ENCODE peak calls at places on chromosomes 2 and 18, in ten cellular contexts. O is A549, D is mammary epithelial cell, V is lung, I is GM20000, H is WERI-Rb-1, M is right lobe of liver, N is psoas muscle, A is MM.1S, G is GM13977. P is an unnamed sample.

GRCh38 chr18:59022167-59022945 is 117.3 kb upstream of the SEC11C start:
- DNase-seq in O (no peak), D (no peak), V (no peak), I (no peak), H (no peak), M (peak; percentile 55), N (no peak), A (no peak), G (no peak), P (no peak)

GRCh38 chr18:64710105-64710861 is 561.4 kb upstream of the LINC00305 start:
- DNase-seq in O (no peak), D (no peak), V (no peak), I (no peak), H (no peak), M (no peak), N (no peak), A (no peak), G (no peak), P (no peak)

GRCh38 chr2:226378733-226379132 is 420.9 kb downstream of the IRS1 start:
- DNase-seq in O (no peak), D (no peak), V (no peak), I (no peak), H (no peak), M (no peak), N (no peak), A (no peak), G (no peak), P (no peak)

GRCh38 chr2:106197878-106198277 is 3.8 kb upstream of the UXS1 start:
- DNase-seq in O (no peak), D (peak; percentile 70), V (no peak), I (no peak), H (no peak), M (no peak), N (peak; percentile 60), A (no peak), G (no peak), P (no peak)

GRCh38 chr2:128552806-128553551 is 234.3 kb upstream of the HS6ST1 start:
- DNase-seq in O (no peak), D (no peak), V (no peak), I (no peak), H (no peak), M (peak; percentile 50), N (no peak), A (no peak), G (no peak), P (no peak)

GRCh38 chr2:38925982-38926381 is 36.3 kb downstream of the ARHGEF33 start:
- DNase-seq in O (no peak), D (no peak), V (no peak), I (no peak), H (no peak), M (no peak), N (no peak), A (no peak), G (no peak), P (no peak)

GRCh38 chr2:50754514-50754913 is 277.4 kb downstream of the NRXN1 start:
- DNase-seq in O (no peak), D (no peak), V (no peak), I (no peak), H (no peak), M (no peak), N (no peak), A (no peak), G (no peak), P (no peak)

GRCh38 chr18:49812321-49813070 is 837 bp downstream of the ACAA2 start:
- DNase-seq in O (no peak), D (peak; percentile 2), V (no peak), I (no peak), H (no peak), M (no peak), N (no peak), A (no peak), G (peak; percentile 7), P (no peak)

DNA sequence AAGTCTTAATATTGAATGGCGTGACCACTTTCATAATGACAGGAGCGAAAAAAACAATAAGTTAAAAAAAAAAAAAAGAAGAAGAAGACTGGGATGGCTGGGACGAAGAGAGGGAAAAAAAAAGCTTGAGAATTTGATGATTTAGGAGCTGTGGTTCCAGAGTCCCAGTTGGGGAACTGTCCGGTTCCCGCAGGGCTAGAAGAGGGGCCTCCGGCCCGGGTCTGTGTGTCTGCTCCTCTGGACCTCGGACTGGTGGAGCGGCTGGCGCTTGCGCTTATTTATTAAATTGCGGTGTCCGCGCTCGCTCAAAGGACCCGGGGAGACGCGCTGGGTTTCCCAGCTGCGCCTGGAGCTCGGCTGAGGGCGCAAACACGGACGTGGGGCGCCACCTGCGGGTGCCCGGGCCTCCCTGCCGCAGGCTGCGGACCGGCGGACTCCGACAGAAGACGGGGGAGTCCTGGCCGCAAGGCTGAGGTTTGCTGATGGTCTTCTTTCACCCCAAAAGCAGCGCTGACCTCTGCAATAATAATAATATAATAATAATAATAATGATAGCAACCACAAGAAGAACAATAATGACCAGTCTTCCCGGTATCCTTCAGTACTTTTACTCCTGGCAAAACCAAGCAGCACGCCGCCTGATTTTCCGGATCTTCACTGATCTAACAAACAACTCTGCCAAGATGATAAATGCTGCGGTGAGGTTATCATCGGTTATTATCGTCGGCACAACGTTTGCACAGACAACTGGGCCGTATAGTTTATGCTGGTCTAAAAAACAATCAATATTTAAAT is at the start of gene CBLN2:
- DNase-seq in O (peak; percentile 49), D (peak; percentile 46), V (no peak), I (peak; percentile 87), H (peak; percentile 61), M (peak; percentile 51), N (no peak), A (peak; percentile 91), G (peak; percentile 86), P (peak; percentile 77)
- TF ChIP-seq CTCF in O (peak; percentile 73), D (peak; percentile 79), V (peak; percentile 31), I (peak; percentile 90), H (peak; percentile 75), M (peak; percentile 79), N (no peak), A (peak; percentile 69), G (peak; percentile 96), P (peak; percentile 91)

GRCh38 chr2:9994462-9994861 is 43.0 kb downstream of the GRHL1 start:
- DNase-seq in O (no peak), D (no peak), V (no peak), I (no peak), H (no peak), M (no peak), N (no peak), A (no peak), G (no peak), P (no peak)

GRCh38 chr2:9995059-9995458 is 43.6 kb downstream of the GRHL1 start:
- DNase-seq in O (no peak), D (no peak), V (no peak), I (no peak), H (no peak), M (no peak), N (no peak), A (no peak), G (no peak), P (no peak)

GRCh38 chr2:9991221-9991620 is 39.7 kb downstream of the GRHL1 start:
- DNase-seq in O (no peak), D (no peak), V (no peak), I (no peak), H (no peak), M (no peak), N (no peak), A (no peak), G (no peak), P (no peak)

GRCh38 chr2:9991829-9992273 is 40.4 kb downstream of the GRHL1 start:
- DNase-seq in O (no peak), D (no peak), V (no peak), I (no peak), H (no peak), M (no peak), N (no peak), A (no peak), G (no peak), P (no peak)

DNA sequence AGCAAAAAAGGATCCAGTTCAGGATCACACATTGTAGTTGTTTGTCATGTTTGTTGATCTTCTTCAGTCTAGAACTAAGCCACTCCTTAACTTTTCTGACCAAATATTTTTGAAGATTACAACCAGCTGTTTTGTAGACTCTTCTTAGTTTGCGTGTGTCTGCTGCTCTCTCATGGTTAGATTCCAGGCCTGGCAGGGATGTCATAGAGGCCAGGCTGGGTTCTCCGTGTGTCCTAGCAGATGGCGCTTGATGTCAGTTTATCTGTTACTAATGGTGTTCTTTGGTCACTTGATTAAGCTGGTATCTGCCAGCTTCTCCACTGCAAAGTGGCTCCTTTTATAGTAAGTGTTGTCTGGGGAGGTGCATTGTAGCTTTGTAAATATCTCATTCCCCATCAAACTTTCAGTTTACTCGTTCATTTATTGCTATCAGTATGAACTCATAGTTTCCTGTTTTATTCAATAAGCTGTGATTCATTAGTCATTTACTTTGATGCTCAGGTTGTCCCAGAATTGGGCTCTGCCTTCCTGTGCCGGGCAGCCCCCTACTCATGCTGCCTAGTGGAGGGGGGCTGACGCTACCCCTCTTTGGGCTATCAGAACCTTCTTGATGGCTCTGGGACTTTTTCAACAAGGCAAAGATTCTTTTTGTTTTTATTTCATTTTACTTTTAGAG is 42.1 kb downstream of the GRHL1 start:
- DNase-seq in O (no peak), D (no peak), V (no peak), I (no peak), H (no peak), M (no peak), N (no peak), A (no peak), G (no peak), P (no peak)
- TF ChIP-seq CTCF in O (no peak), D (no peak), V (no peak), I (no peak), H (no peak), M (no peak), N (peak; percentile 6), A (no peak), G (no peak), P (no peak)

DNA sequence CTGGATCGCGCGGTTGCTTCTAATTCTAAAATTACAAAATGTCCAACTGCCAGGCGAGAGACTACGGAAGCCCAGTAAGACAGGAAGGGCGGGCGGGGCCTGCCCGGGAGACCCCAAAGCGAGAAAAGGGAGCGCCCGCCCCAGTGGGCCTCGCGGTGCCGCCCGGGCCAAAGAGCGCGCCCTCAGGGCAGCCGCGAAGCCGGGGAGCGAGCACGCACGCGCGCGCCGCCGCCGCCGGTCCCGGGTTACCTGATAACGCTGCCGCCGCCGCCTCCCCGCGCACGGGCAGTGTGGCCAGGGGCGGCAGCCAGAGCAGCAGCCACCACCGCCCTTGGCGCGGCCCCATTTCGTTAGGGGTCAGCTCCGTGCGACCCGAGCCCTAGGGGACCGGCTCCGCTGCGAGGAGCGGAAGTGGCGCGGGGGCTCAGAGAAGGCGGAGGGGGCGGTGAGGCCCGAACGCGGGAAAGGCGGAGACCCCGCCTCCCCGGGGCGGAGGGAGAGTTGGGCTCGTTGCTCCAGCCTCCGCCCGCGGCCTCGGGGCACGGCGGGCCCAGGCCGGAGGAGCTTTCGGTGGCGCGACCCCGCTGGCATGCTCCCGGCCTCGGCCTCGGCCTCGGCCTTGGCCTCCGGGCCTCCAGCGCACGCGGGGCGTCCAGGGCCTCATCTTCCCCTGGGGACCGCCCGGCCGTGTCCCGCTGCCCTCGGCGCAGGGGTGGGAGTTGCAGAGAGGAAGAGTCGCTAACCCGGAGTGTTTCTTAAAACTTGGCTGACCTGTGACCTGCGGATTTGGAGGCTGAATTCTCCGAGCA is at the start of gene NEMP2:
- DNase-seq in O (peak; percentile 52), D (peak; percentile 69), V (peak; percentile 78), I (peak; percentile 91), H (peak; percentile 82), M (peak; percentile 87), N (peak; percentile 90), A (peak; percentile 79), G (peak; percentile 89), P (peak; percentile 74)
- TF ChIP-seq CTCF in O (no peak), D (no peak), V (no peak), I (no peak), H (no peak), M (peak; percentile 4), N (peak; percentile 11), A (no peak), G (no peak), P (no peak)

GRCh38 chr2:33673937-33674336 is 74.8 kb upstream of the FAM98A start:
- DNase-seq in O (no peak), D (no peak), V (no peak), I (peak; percentile 11), H (no peak), M (no peak), N (no peak), A (peak; percentile 21), G (peak; percentile 12), P (no peak)
- TF ChIP-seq CTCF in O (peak; percentile 48), D (peak; percentile 34), V (peak; percentile 15), I (peak; percentile 19), H (peak; percentile 21), M (peak; percentile 56), N (peak; percentile 40), A (peak; percentile 49), G (peak; percentile 53), P (peak; percentile 71)